ENCODE peak calls at places on chromosome 5, in seven cellular contexts. C is OCI-LY7, J is lower lobe of right lung, F is upper lobe of right lung, E is HFF-Myc, B is A549, D is GM12865. M is an unnamed sample.

GRCh38 chr5:2836133-2836532 is 84.7 kb upstream of the IRX2 start:
- DNase-seq in F (no peak), J (no peak), E (no peak), B (no peak), D (no peak), C (no peak), M (no peak)

GRCh38 chr5:80300125-80300524 is 19.7 kb upstream of the SPZ1 start:
- DNase-seq in E (no peak), J (no peak), B (no peak), D (no peak), F (no peak), C (no peak), M (no peak)

GRCh38 chr5:151006704-151007334 is 13.6 kb upstream of the GPX3 start:
- DNase-seq in E (no peak), C (no peak), F (no peak), J (peak), B (no peak), D (no peak), M (no peak)

GRCh38 chr5:119323630-119324000 is 32.2 kb upstream of the TNFAIP8 start:
- DNase-seq in F (no peak), J (no peak), D (no peak), C (no peak), E (no peak), B (no peak), M (no peak)

GRCh38 chr5:26388946-26389345 is 649.4 kb downstream of the CDH9 start:
- DNase-seq in J (no peak), F (no peak), B (no peak), E (no peak), D (no peak), C (no peak), M (peak)

GRCh38 chr5:138186002-138186447 is 7.1 kb downstream of the KIF20A start:
- DNase-seq in D (peak), B (no peak), E (no peak), J (no peak), F (no peak), C (no peak), M (no peak)

GRCh38 chr5:137215261-137215660 is 283.9 kb downstream of the SPOCK1 start:
- DNase-seq in D (no peak), J (no peak), C (no peak), F (no peak), B (no peak), E (no peak), M (no peak)

GRCh38 chr5:6201626-6202025 is 176.7 kb downstream of the MED10 start:
- DNase-seq in D (no peak), E (no peak), J (no peak), B (no peak), F (no peak), C (no peak), M (peak)

GRCh38 chr5:87121315-87122170 is 146.1 kb upstream of the RASA1 start:
- DNase-seq in J (no peak), F (no peak), C (peak), D (peak), B (peak), E (peak), M (peak)

GRCh38 chr5:174734571-174735497 is 10.5 kb downstream of the MSX2 start:
- DNase-seq in J (no peak), F (no peak), C (no peak), E (no peak), B (no peak), D (no peak), M (no peak)
- H3K4me3 ChIP-seq in J (no peak), F (no peak), C (no peak), E (no peak), B (peak), D (no peak), M (peak)

GRCh38 chr5:14545890-14546289 is 35.7 kb upstream of the OTULINL start:
- DNase-seq in D (no peak), C (no peak), F (no peak), B (no peak), E (no peak), J (no peak), M (no peak)
- TF ChIP-seq CTCF in D (no peak), C (no peak), F (no peak), B (no peak), E (no peak), J (no peak), M (no peak)

DNA sequence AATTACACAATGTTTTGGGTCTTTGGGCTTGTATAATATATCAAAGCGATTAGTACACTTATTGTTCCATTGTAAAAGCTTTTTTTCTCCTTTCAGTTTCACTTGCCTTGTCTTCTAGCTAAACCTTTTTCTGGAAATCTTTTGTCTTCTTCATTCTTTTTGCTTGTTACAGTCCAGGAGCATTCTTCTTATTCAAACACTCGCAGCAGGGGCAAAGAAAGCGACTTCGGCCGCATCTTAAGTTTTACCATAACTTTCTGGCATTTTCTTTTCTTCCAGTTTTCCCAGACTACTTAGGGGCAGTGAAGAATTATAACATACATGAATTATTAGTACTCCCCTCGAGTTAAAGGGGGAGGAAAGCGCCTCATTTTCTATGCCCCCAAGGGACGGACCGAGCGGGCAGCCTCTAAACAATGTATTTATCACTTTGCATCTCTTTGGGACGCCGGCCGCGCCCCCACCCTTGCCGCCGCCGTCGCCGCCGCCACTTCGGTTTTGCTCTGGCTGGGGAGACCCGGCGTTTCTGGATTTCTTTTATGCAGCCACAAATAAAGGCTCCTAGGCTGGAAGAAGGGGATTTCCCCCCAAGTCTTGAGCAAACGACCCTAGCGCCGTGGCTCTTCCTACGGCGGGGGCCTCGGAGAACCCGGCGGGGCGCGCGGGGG is 7.5 kb upstream of the NEUROG1 start:
- DNase-seq in J (no peak), B (no peak), E (no peak), D (no peak), F (no peak), C (no peak), M (no peak)
- H3K4me3 ChIP-seq in J (peak), B (peak), E (peak), D (peak), F (peak), C (no peak), M (peak)

GRCh38 chr5:30041831-30042385 is 1151.6 kb upstream of the CDH6 start:
- DNase-seq in J (no peak), F (no peak), B (no peak), C (no peak), E (no peak), D (no peak), M (no peak)

GRCh38 chr5:30039379-30039778 is 1154.1 kb upstream of the CDH6 start:
- DNase-seq in F (no peak), C (no peak), E (no peak), D (no peak), J (no peak), B (no peak), M (no peak)

GRCh38 chr5:30042677-30043076 is 1150.8 kb upstream of the CDH6 start:
- DNase-seq in J (no peak), C (no peak), E (no peak), D (no peak), B (no peak), F (no peak), M (no peak)

GRCh38 chr5:30041291-30041690 is 1152.2 kb upstream of the CDH6 start:
- DNase-seq in J (no peak), F (no peak), B (no peak), E (no peak), D (no peak), C (no peak), M (no peak)

GRCh38 chr5:30040483-30041116 is 1152.9 kb upstream of the CDH6 start:
- DNase-seq in B (peak), F (no peak), E (no peak), J (no peak), C (peak), D (peak), M (peak)
- TF ChIP-seq CTCF in B (peak), F (peak), E (peak), J (peak), C (peak), D (peak), M (peak)

DNA sequence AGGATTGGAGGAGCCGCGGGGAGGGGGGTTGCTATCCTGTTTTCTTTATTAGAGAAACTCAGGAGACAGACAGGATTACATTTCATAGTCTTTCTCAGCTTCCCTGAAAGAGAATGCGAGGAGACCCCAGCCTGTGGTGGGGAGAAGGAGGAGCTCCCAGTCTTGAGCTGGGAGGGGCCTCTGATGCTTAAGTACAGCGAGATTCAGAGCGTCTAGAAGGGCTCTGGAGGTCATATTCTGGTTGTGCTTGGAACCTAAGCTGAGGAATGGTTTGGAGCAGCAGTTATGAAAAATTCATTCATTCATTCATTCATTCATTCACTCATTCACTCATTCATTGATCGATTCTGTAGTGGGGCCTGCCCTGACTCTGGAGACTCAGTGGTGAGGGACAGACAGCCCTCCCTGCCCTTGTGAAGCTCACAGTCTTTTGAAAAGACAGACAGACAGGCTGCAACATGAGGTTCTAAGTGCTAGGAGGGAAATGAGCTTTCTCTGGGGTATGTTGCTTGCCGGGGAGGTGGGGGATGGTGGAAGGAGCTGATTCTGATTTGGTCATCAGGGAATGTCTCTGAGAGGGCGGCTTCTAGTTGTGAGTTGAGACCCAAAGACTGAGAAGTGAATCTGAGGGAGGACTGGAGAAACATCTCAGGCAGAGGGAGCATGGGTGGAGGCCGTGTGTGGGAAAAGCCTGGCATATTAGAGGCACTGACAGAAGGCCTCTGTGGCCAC is 2.5 kb upstream of the SPRY4 start:
- DNase-seq in J (no peak), D (no peak), B (no peak), E (no peak), F (no peak), C (no peak), M (no peak)
- H3K4me3 ChIP-seq in J (no peak), D (no peak), B (no peak), E (peak), F (no peak), C (no peak), M (no peak)

GRCh38 chr5:122195784-122196394 is 66.5 kb downstream of the ZNF474 start:
- DNase-seq in J (no peak), E (peak), B (peak), D (peak), C (peak), F (no peak), M (peak)
- TF ChIP-seq CTCF in J (peak), E (peak), B (peak), D (peak), C (peak), F (peak), M (peak)

DNA sequence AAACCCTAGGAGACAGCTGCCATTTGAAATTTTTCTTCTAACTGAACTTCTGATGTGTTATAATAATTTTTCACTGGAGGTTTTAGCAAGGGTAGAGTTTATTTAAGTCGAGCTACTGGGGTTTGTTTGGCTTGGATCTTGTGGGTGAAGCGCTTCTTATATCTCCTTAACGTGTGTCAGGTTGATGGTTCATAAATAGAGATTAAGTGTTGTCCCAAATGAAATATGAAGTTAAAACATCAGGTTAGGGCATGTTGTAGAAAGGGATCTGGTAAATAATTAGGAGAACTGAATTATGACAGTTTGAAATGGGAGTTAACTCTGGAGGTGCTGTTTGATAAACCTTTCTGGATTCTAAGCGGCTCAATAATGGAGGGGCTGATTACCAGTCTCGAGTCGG is 717.1 kb upstream of the WWC1 start:
- DNase-seq in J (no peak), E (no peak), D (no peak), B (no peak), F (no peak), C (no peak), M (no peak)
- H3K4me3 ChIP-seq in J (no peak), E (no peak), D (no peak), B (no peak), F (no peak), C (no peak), M (peak)

DNA sequence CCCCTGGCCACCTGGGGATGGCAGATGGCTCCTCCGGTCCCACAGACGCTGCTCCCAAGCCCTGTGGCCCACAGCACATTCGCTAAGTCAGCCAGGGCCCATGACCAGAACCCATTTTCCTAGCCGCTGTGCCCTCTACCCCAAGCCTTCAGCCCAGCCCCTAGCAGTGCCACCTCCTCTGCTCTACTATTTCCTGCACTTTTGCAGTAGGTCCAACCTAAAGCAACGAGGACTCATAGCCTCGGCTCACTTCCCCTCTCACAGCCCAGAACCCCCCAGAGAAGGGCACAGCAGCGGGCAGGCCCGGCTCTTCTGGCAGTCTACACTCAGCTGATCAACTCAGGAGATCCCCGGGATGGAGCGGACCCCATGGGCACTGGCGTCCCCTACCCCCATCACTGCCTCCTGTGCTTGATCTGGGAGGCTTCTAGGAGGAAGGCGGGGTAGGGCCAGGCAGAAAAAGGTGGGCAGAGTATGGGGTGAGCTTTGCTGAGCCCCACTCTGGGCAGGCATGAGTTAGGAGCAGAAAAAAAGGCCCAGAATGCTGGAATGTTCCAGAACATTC is 111.2 kb downstream of the ZNF354C start:
- DNase-seq in J (peak), D (no peak), B (no peak), C (no peak), E (no peak), F (no peak), M (no peak)
- TF ChIP-seq CTCF in J (no peak), D (no peak), B (no peak), C (no peak), E (no peak), F (no peak), M (no peak)

GRCh38 chr5:110055301-110055700 is 365.6 kb downstream of the MAN2A1 start:
- DNase-seq in E (no peak), F (no peak), B (no peak), D (no peak), J (no peak), C (peak), M (peak)

GRCh38 chr5:110050640-110051345 is 361.1 kb downstream of the MAN2A1 start:
- DNase-seq in B (no peak), E (no peak), J (no peak), D (no peak), C (no peak), F (no peak), M (no peak)

GRCh38 chr5:110054240-110054639 is 364.5 kb downstream of the MAN2A1 start:
- DNase-seq in J (no peak), E (peak), C (peak), F (no peak), B (no peak), D (peak), M (peak)

GRCh38 chr5:110053824-110054223 is 364.1 kb downstream of the MAN2A1 start:
- DNase-seq in F (no peak), B (no peak), J (no peak), C (peak), E (no peak), D (no peak), M (no peak)

DNA sequence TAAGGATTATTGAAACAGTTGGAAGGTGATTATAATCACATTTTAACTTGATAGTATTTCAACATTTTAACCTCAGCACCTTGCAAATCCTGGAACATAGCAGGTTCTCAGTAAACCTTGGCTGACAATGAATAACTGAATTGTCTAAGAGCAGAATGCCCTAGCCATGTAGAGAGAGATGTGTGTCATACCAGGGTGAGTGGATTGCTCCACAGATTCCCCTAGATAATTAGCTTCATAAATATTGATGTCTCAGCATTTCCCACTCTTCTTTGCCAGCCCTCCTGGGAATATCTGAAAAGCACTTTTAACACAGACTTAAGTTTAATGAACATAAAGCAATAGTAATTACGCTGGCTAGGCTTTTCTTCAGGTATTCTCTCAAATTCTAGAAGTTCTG is 363.5 kb downstream of the MAN2A1 start:
- DNase-seq in D (no peak), C (no peak), J (no peak), F (no peak), B (no peak), E (no peak), M (no peak)
- H3K4me3 ChIP-seq in D (no peak), C (no peak), J (no peak), F (no peak), B (no peak), E (no peak), M (no peak)

GRCh38 chr5:148685520-148686134 is 31.3 kb upstream of the HTR4 start:
- DNase-seq in F (no peak), E (no peak), C (no peak), B (no peak), D (no peak), J (no peak), M (no peak)

GRCh38 chr5:148688787-148689186 is 34.5 kb upstream of the HTR4 start:
- DNase-seq in B (no peak), C (no peak), E (no peak), J (no peak), F (no peak), D (no peak), M (no peak)

GRCh38 chr5:148687871-148688270 is 33.5 kb upstream of the HTR4 start:
- DNase-seq in B (no peak), E (no peak), F (no peak), J (no peak), C (no peak), D (no peak), M (no peak)

GRCh38 chr5:148684528-148684927 is 30.2 kb upstream of the HTR4 start:
- DNase-seq in C (no peak), J (no peak), B (no peak), F (no peak), E (no peak), D (no peak), M (no peak)

GRCh38 chr5:148687427-148687826 is 33.1 kb upstream of the HTR4 start:
- DNase-seq in B (no peak), E (peak), D (peak), J (no peak), F (no peak), C (peak), M (no peak)
- TF ChIP-seq CTCF in B (no peak), E (peak), D (peak), J (no peak), F (no peak), C (peak), M (peak)

M was measured in astrocyte of the cerebellum.